ENCODE peak calls at places on chromosome X, in nine cellular contexts. K is sigmoid colon, U is GM06990, S is NCI-H2029, M is OCI-LY7, D is H9, V is LHCN-M2, X is psoas muscle, A is T-helper 9 cell. H is an unnamed sample.

GRCh38 chrX:94455782-94456181 is 781.8 kb downstream of the FAM133A start:
- DNase-seq in V (no peak), X (no peak), K (no peak), D (no peak), A (no peak), U (no peak), S (no peak), M (no peak), H (no peak)

GRCh38 chrX:150767475-150768131 is 74.4 kb downstream of the MTMR1 start:
- DNase-seq in V (peak), S (no peak), U (no peak), A (no peak), K (no peak), D (no peak), X (no peak), M (no peak), H (peak)

GRCh38 chrX:3522016-3522690 is 175.7 kb upstream of the MXRA5 start:
- DNase-seq in U (no peak), V (peak), M (no peak), A (no peak), K (no peak), S (no peak), D (no peak), X (no peak), H (no peak)

GRCh38 chrX:48761674-48762471 is at the start of gene GLOD5:
- DNase-seq in K (no peak), D (peak), S (peak), X (no peak), M (peak), A (no peak), V (no peak), U (no peak), H (no peak)

GRCh38 chrX:51332188-51332942 is at the start of gene NUDT10:
- DNase-seq in M (no peak), X (peak), S (no peak), A (peak), K (peak), V (no peak), D (peak), U (peak), H (peak)

GRCh38 chrX:21800344-21800770 is 39.1 kb upstream of the MBTPS2 start:
- DNase-seq in D (no peak), U (no peak), M (no peak), K (no peak), V (peak), A (no peak), X (no peak), S (no peak), H (no peak)

GRCh38 chrX:30706216-30706775 is 53.1 kb downstream of the GK start:
- DNase-seq in X (no peak), D (no peak), A (no peak), M (no peak), V (no peak), K (no peak), S (no peak), U (no peak), H (no peak)

GRCh38 chrX:71492086-71493065 is 40.5 kb upstream of the OGT start:
- DNase-seq in V (peak), A (peak), S (peak), K (peak), D (no peak), X (peak), M (no peak), U (peak), H (peak)

GRCh38 chrX:79524642-79525041 is 157.5 kb upstream of the ITM2A start:
- DNase-seq in S (no peak), X (no peak), M (no peak), A (no peak), V (no peak), D (no peak), K (no peak), U (no peak), H (no peak)

GRCh38 chrX:132023896-132024386 is 839 bp downstream of the STK26 start:
- DNase-seq in V (no peak), D (peak), X (peak), K (no peak), A (peak), M (peak), U (peak), S (no peak), H (peak)

GRCh38 chrX:48919360-48919821 is 567 bp upstream of the PIM2 start:
- DNase-seq in S (no peak), D (no peak), M (no peak), A (no peak), V (peak), K (no peak), X (no peak), U (no peak), H (no peak)

GRCh38 chrX:38514014-38514854 is 47.1 kb upstream of the TSPAN7 start:
- DNase-seq in U (no peak), D (no peak), S (peak), A (no peak), K (no peak), M (no peak), X (no peak), V (no peak), H (no peak)

GRCh38 chrX:11665144-11666040 is at the start of gene ARHGAP6:
- DNase-seq in V (peak), X (peak), U (peak), S (no peak), K (peak), A (no peak), D (peak), M (no peak), H (peak)

GRCh38 chrX:13990126-13990525 is 39.6 kb downstream of the GEMIN8 start:
- DNase-seq in M (no peak), V (peak), U (no peak), D (no peak), X (no peak), A (no peak), K (no peak), S (no peak), H (no peak)

GRCh38 chrX:31147175-31147574 is 75.3 kb upstream of the FTHL17 start:
- DNase-seq in V (no peak), U (no peak), X (no peak), M (no peak), A (no peak), K (no peak), D (no peak), S (no peak), H (no peak)

GRCh38 chrX:119488749-119489148 is 20.5 kb downstream of the SLC25A5 start:
- DNase-seq in D (no peak), V (peak), U (no peak), X (no peak), S (no peak), K (peak), A (peak), M (peak), H (peak)

GRCh38 chrX:68940601-68941000 is 111.8 kb downstream of the EFNB1 start:
- DNase-seq in K (peak), V (no peak), X (no peak), U (no peak), D (peak), M (no peak), S (no peak), A (no peak), H (no peak)

GRCh38 chrX:53290441-53291041 is 9.2 kb upstream of the IQSEC2 start:
- DNase-seq in D (no peak), S (no peak), A (no peak), M (no peak), K (no peak), V (no peak), U (no peak), X (peak), H (no peak)

GRCh38 chrX:153638436-153639176 is 8.4 kb upstream of the DUSP9 start:
- DNase-seq in U (no peak), A (no peak), S (no peak), D (no peak), M (no peak), X (peak), V (no peak), K (no peak), H (no peak)

GRCh38 chrX:52933213-52933612 is 25.1 kb downstream of the FAM156A start:
- DNase-seq in U (no peak), M (no peak), K (no peak), D (no peak), S (no peak), A (no peak), X (no peak), V (no peak), H (no peak)

GRCh38 chrX:97159916-97160800 is 276.4 kb downstream of the RPA4 start:
- DNase-seq in M (no peak), X (no peak), V (no peak), K (no peak), A (no peak), U (no peak), D (no peak), S (no peak), H (no peak)

GRCh38 chrX:101287402-101287801 is 3.7 kb downstream of the TAF7L start:
- DNase-seq in S (peak), V (peak), D (no peak), X (no peak), A (no peak), K (no peak), M (peak), U (no peak), H (no peak)

GRCh38 chrX:111129949-111130348 is 34.0 kb downstream of the PAK3 start:
- DNase-seq in S (no peak), V (no peak), D (no peak), M (no peak), U (no peak), K (no peak), A (no peak), X (no peak), H (no peak)

GRCh38 chrX:150258463-150259430 is 104.4 kb upstream of the MAMLD1 start:
- DNase-seq in D (no peak), M (no peak), X (no peak), V (peak), A (no peak), K (no peak), S (no peak), U (no peak), H (no peak)